ENCODE peak calls at places on chromosomes 4 and X, in four cellular contexts. S, U, R and L are unnamed samples.
A peak's percentile ranks its signal among the peaks of the same experiment; 100 is the strongest.

GRCh38 chr4:150379454-150379853 is 202.5 kb upstream of the MAB21L2 start:
- DNase-seq in R (no peak), S (no peak), U (no peak), L (no peak)

GRCh38 chr4:120132935-120133334 is 66.3 kb upstream of the MAD2L1 start:
- DNase-seq in R (no peak), U (no peak), S (no peak), L (no peak)

GRCh38 chr4:7970031-7970946 is 30.6 kb upstream of the AFAP1 start:
- DNase-seq in U (no peak), S (no peak), R (no peak), L (no peak)

GRCh38 chr4:148445071-148445902 is 3.1 kb upstream of the NR3C2 start:
- DNase-seq in U (peak; percentile 30), S (peak; percentile 69), R (peak; percentile 55), L (peak; percentile 54)

GRCh38 chrX:54640721-54641120 is 110.7 kb downstream of the GNL3L start:
- DNase-seq in S (no peak), R (no peak), U (no peak), L (no peak)

GRCh38 chrX:106306391-106306947 is 138.4 kb downstream of the PWWP3B start:
- DNase-seq in U (no peak), S (no peak), R (no peak), L (no peak)

GRCh38 chr4:147289181-147289580 is 191.7 kb upstream of the EDNRA start:
- DNase-seq in U (no peak), R (no peak), S (no peak), L (no peak)

GRCh38 chr4:169117591-169118081 is 107.6 kb upstream of the CBR4 start:
- DNase-seq in S (no peak), U (no peak), R (no peak), L (no peak)

GRCh38 chr4:103268746-103269145 is 70.6 kb upstream of the CENPE start:
- DNase-seq in U (no peak), R (no peak), S (no peak), L (no peak)
- TF ChIP-seq CTCF in U (no peak), R (no peak), S (no peak), L (no peak)

DNA sequence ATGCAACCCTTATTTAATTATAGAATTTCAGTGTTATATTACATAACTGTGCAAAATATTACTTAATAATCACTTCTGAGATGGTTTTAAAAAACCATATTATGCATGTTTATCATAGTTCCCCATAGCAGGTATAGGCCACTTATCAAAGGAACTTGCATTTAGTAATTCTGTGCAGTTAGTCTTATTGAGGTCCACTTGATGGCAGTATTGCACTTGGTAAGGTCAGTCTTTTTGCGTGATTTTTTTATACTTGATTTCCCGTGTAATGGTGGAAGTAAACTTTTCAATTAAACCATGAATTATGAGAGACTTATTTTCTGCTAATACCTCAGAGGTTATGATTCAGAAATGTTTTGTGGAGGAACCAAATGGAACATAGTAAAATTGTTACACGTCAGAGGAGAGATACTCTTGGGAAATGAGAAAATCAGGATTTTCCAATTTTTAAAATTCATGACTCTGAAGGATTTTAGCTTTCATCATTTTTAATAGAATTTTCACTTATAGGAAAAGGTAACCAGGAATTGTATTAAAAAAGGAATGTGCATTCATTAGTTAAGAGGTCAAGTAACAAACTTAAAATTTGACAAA is 230.0 kb downstream of the CCSER1 start:
- DNase-seq in R (peak; percentile 69), U (no peak), S (no peak), L (no peak)
- TF ChIP-seq CTCF in R (peak; percentile 72), U (peak; percentile 80), S (peak; percentile 45), L (peak; percentile 54)

DNA sequence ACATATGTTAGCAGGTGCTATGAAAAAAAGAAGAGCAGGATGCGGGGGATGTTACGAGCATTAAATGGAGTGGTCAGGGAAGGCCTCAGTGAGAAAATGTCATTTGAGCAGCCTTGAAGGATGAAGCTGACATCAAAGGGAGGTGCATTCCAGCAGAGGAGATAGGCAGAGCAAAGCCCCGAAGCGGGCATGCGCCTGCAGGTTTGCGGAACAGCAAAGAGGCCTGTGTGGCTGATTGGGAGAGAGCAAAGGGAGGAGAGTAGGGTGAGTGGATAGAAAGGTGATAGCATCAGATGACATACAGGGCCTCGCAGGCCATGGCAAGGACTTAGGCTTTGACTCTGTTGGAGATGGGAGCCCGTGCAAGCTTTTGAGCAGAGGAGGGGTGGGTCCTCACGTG is 95.4 kb upstream of the GPR50 start:
- DNase-seq in U (no peak), S (no peak), R (no peak), L (no peak)
- TF ChIP-seq CTCF in U (no peak), S (no peak), R (no peak), L (no peak)

GRCh38 chr4:82429728-82430192 is 502 bp downstream of the HNRNPDL start:
- DNase-seq in S (no peak), U (no peak), R (no peak), L (no peak)
- TF ChIP-seq CTCF in S (no peak), U (no peak), R (no peak), L (peak; percentile 42)

DNA sequence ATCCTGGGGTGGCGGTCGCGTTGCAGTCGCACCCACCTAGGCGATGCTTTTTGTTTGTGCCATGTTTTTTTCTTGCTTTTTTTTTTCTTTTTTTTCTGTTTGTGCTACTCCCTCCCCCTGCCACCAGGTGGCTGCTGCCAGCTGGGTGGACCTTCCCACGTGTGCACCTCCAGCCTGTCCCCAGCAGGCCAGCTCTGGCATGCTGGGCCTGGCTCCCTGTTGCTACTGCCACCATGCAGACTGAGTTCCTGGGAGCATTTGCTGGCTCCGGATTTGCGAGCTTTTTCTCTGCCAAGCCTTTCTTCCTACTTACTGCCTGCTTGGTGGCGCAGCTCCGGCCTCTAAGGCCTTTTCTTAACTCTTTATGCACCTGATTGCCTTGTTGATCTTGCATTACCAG is 161.2 kb upstream of the WDFY3 start:
- DNase-seq in S (peak; percentile 49), R (peak; percentile 33), U (peak; percentile 3), L (no peak)
- TF ChIP-seq CTCF in S (peak; percentile 28), R (peak; percentile 55), U (peak; percentile 68), L (peak; percentile 77)

GRCh38 chr4:159018062-159018629 is 84.7 kb upstream of the RAPGEF2 start:
- DNase-seq in R (no peak), U (no peak), S (no peak), L (no peak)

GRCh38 chr4:159014896-159015295 is 88.0 kb upstream of the RAPGEF2 start:
- DNase-seq in R (no peak), U (no peak), S (no peak), L (no peak)

GRCh38 chr4:159015862-159016261 is 87.0 kb upstream of the RAPGEF2 start:
- DNase-seq in U (no peak), S (no peak), R (no peak), L (no peak)

GRCh38 chr4:159017323-159018036 is 85.4 kb upstream of the RAPGEF2 start:
- DNase-seq in R (no peak), S (no peak), U (no peak), L (no peak)

GRCh38 chr4:159016527-159017137 is 86.2 kb upstream of the RAPGEF2 start:
- DNase-seq in S (no peak), U (peak; percentile 1), R (peak; percentile 60), L (no peak)
- TF ChIP-seq CTCF in S (no peak), U (no peak), R (peak; percentile 45), L (no peak)

GRCh38 chrX:154720067-154720466 is 30.8 kb downstream of the GAB3 start:
- DNase-seq in S (no peak), R (no peak), U (no peak), L (no peak)
- TF ChIP-seq CTCF in S (no peak), R (no peak), U (no peak), L (no peak)

DNA sequence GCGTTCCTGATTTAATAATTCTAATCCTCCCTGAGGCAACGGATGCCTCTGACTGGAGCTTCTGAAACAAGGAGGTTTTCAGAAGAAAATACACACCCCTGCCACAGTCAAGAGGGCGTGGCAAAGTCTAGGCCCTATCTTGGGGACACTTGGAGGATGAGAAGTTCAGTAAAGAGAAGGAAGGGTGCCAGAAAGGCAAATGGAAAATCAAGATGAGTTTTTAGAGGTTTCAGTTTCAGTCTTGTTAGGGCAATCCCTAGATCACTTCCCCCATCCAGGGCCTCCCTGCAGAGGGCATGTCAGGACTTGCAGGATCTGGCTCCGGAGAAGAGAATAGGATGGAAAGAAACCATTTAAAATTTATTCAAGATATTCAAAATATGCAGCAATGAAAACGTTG is 28.5 kb upstream of the FGF2 start:
- DNase-seq in U (no peak), S (no peak), R (peak; percentile 66), L (peak; percentile 43)
- TF ChIP-seq CTCF in U (no peak), S (no peak), R (no peak), L (no peak)

DNA sequence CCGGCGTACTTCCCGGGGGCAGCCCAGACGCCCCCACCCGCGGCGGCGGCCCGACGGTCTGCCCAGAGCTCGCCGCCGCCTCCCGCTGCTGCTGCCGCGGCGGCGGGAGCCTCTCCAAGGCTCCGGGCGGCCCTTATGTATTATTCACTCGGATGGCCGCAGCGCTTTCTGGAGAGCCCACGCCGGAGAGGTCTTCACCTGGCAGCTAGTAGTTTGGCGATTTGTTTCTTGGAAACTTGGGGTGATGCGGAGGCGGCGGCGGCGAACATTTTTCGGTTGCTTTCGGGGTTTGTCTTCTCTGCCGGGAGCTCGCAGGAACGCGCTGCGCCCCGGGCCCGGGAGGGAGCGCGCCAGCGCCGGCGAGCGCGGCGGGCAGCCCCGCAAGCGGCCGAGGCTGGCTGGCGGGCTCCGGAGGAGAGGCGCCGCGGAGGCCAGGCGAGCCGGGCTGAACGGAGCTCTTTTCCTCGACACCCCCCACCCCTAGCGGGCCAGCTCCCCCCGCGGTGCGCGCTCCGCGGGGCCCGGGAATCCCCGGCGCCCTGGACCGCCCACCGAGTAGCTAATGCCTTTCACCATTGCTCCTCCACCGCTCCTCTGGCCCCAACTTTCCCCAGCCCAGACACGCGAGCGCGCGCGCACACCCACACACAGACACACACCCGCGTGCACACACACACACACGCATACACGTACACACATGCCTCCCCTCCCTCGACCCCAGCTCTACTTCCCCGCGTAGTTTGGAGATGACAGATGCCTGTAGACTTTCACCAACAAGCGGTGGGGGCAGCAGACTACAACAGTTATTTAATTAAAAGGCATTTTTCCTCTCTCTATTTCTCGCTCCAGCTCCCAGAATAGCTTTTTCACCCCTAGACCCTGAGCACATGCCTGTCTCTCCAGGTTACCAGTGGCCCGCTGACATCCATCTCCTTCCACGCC is 113.4 kb downstream of the DHX15 start:
- DNase-seq in S (peak; percentile 25), U (peak; percentile 34), R (peak; percentile 30), L (peak; percentile 66)
- TF ChIP-seq CTCF in S (no peak), U (peak; percentile 9), R (no peak), L (no peak)